ENCODE peak calls at places on chromosomes 6 and 20, in six cellular contexts. R is neuronal stem cell, E is mesenchymal stem cell, G is mesendoderm, S is IMR-90, W is H1. J is an unnamed sample.

GRCh38 chr6:54307412-54308036 is 717 bp upstream of the TINAG start:
- DNase-seq in G (no peak), R (no peak), E (no peak), W (no peak), S (no peak), J (no peak)

GRCh38 chr20:46701057-46701456 is 8.4 kb upstream of the SLC2A10 start:
- DNase-seq in E (no peak), G (no peak), W (no peak), R (no peak), S (no peak), J (no peak)

GRCh38 chr6:30480536-30481156 is 8.7 kb upstream of the HLA-E start:
- DNase-seq in E (no peak), S (no peak), G (no peak), W (no peak), R (no peak), J (no peak)

GRCh38 chr6:15586528-15586927 is 76.3 kb downstream of the DTNBP1 start:
- DNase-seq in W (no peak), E (no peak), R (no peak), S (no peak), G (no peak), J (no peak)

GRCh38 chr6:4728949-4729348 is 47.3 kb upstream of the CDYL start:
- DNase-seq in W (no peak), G (no peak), R (no peak), S (no peak), E (no peak), J (no peak)

GRCh38 chr20:21767739-21768223 is 62.3 kb downstream of the PAX1 start:
- DNase-seq in W (peak), E (no peak), G (peak), R (peak), S (no peak), J (peak)

GRCh38 chr20:56689318-56689717 is 60.2 kb downstream of the TFAP2C start:
- DNase-seq in G (peak), E (no peak), S (no peak), R (no peak), W (no peak), J (no peak)

GRCh38 chr6:153436346-153436745 is 305.3 kb upstream of the RGS17 start:
- DNase-seq in S (no peak), W (no peak), E (no peak), G (peak), R (peak), J (peak)

GRCh38 chr20:9493818-9494217 is 20.6 kb upstream of the LAMP5 start:
- DNase-seq in G (no peak), S (no peak), R (no peak), W (no peak), E (no peak), J (no peak)

GRCh38 chr6:54234539-54234938 is 73.7 kb upstream of the TINAG start:
- DNase-seq in G (no peak), R (no peak), E (no peak), S (no peak), W (no peak), J (no peak)

GRCh38 chr6:122165014-122165413 is 234.4 kb upstream of the HSF2 start:
- DNase-seq in E (no peak), W (no peak), R (no peak), G (no peak), S (no peak), J (no peak)

GRCh38 chr6:3698021-3698420 is 53.5 kb downstream of the PXDC1 start:
- DNase-seq in E (no peak), W (no peak), S (peak), G (no peak), R (no peak), J (no peak)

GRCh38 chr20:14745830-14746229 is 408.4 kb upstream of the FLRT3 start:
- DNase-seq in W (no peak), R (no peak), S (no peak), G (no peak), E (no peak), J (no peak)

GRCh38 chr6:11486959-11487358 is 50.6 kb upstream of the TMEM170B start:
- DNase-seq in R (no peak), E (no peak), G (no peak), S (no peak), W (no peak), J (no peak)

GRCh38 chr6:53492860-53493634 is 51.9 kb downstream of the GCLC start:
- DNase-seq in E (peak), G (peak), S (peak), W (no peak), R (peak), J (peak)

GRCh38 chr20:25309395-25310267 is 61.7 kb downstream of the PYGB start:
- DNase-seq in W (no peak), S (peak), R (no peak), E (peak), G (peak), J (no peak)

GRCh38 chr6:3194535-3195376 is 32.7 kb downstream of the TUBB2B start:
- DNase-seq in W (no peak), E (peak), S (peak), G (peak), R (peak), J (peak)

GRCh38 chr6:91376686-91377085 is 789.8 kb upstream of the MAP3K7 start:
- DNase-seq in G (no peak), S (no peak), R (no peak), E (no peak), W (no peak), J (no peak)

GRCh38 chr20:47150403-47151152 is 205.9 kb downstream of the ZMYND8 start:
- DNase-seq in S (peak), E (peak), R (peak), G (peak), W (peak), J (peak)

GRCh38 chr6:68740828-68741500 is 105.9 kb downstream of the ADGRB3 start:
- DNase-seq in G (no peak), E (no peak), R (no peak), S (no peak), W (no peak), J (no peak)

GRCh38 chr6:4316867-4317400 is 181.6 kb upstream of the ECI2 start:
- DNase-seq in S (peak), W (no peak), R (no peak), G (peak), E (peak), J (no peak)

GRCh38 chr6:11496152-11497060 is 41.1 kb upstream of the TMEM170B start:
- DNase-seq in S (peak), W (peak), R (peak), G (peak), E (peak), J (peak)

GRCh38 chr6:3706547-3707467 is 44.7 kb downstream of the PXDC1 start:
- DNase-seq in E (peak), G (no peak), S (peak), R (no peak), W (no peak), J (no peak)

GRCh38 chr6:66429220-66429619 is 722.2 kb upstream of the EYS start:
- DNase-seq in G (no peak), E (no peak), W (no peak), S (peak), R (no peak), J (no peak)

GRCh38 chr6:16519265-16520242 is 241.7 kb downstream of the ATXN1 start:
- DNase-seq in R (no peak), S (no peak), W (no peak), G (peak), E (no peak), J (no peak)

GRCh38 chr6:77906070-77906469 is 253.2 kb downstream of the MEI4 start:
- DNase-seq in S (no peak), E (no peak), W (no peak), G (no peak), R (no peak), J (no peak)

GRCh38 chr6:24910850-24911712 is 24.7 kb downstream of the RIPOR2 start:
- DNase-seq in W (no peak), R (peak), E (peak), S (peak), G (peak), J (peak)

GRCh38 chr20:61558726-61559125 is 306.7 kb downstream of the CDH4 start:
- DNase-seq in G (peak), E (peak), S (peak), R (no peak), W (no peak), J (no peak)

GRCh38 chr6:24879351-24879750 is 56.4 kb downstream of the RIPOR2 start:
- DNase-seq in S (no peak), G (peak), R (no peak), E (no peak), W (no peak), J (no peak)

GRCh38 chr20:47246061-47246460 is 110.4 kb downstream of the ZMYND8 start:
- DNase-seq in S (no peak), G (no peak), E (no peak), W (no peak), R (no peak), J (no peak)

GRCh38 chr20:39036011-39036410 is 73.9 kb downstream of the DHX35 start:
- DNase-seq in R (no peak), S (peak), G (no peak), W (no peak), E (no peak), J (no peak)

GRCh38 chr6:63307581-63308246 is 12.1 kb downstream of the LGSN start:
- DNase-seq in R (no peak), E (peak), W (no peak), S (peak), G (peak), J (no peak)

GRCh38 chr20:61295726-61296628 is 43.9 kb downstream of the CDH4 start:
- DNase-seq in G (no peak), W (no peak), R (no peak), E (no peak), S (no peak), J (no peak)

GRCh38 chr6:141451508-141452353 is 681.0 kb upstream of the GJE1 start:
- DNase-seq in W (no peak), R (peak), G (peak), E (peak), S (peak), J (no peak)

GRCh38 chr6:106894978-106895702 is 79.4 kb downstream of the CD24 start:
- DNase-seq in W (no peak), R (no peak), E (no peak), G (no peak), S (peak), J (no peak)

DNA sequence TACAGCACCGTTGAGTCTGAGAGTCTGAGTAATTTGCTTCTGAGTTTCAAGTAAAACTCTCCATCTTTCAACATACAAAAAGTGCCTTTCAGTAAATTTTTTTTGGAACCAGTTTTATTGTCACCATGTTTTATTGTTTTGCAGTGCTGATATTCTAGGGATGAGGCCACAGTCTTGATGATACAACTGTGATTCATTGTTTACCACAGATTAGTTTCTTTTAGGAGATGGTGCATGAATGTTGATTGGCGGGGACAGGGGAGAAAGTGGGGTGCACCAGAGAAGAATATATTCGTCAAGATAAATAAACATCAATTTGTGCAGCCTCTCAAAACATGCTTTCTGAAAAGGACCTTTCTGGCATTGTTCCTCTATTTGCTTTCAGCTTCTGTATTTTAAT is 109.0 kb downstream of the MCHR2 start:
- DNase-seq in W (no peak), R (no peak), G (no peak), S (no peak), E (no peak), J (no peak)
- H2BK15ac ChIP-seq in W (no peak), R (no peak), G (no peak), S (no peak), E (no peak), J (no peak)

GRCh38 chr20:57781901-57782300 is 72.1 kb upstream of the PMEPA1 start:
- DNase-seq in S (no peak), R (no peak), W (no peak), G (no peak), E (no peak), J (peak)

GRCh38 chr20:57780906-57781305 is 71.1 kb upstream of the PMEPA1 start:
- DNase-seq in S (no peak), G (no peak), R (no peak), W (no peak), E (no peak), J (no peak)

GRCh38 chr20:57780398-57780797 is 70.6 kb upstream of the PMEPA1 start:
- DNase-seq in G (no peak), W (no peak), R (no peak), E (no peak), S (no peak), J (no peak)

GRCh38 chr20:57777911-57778310 is 68.1 kb upstream of the PMEPA1 start:
- DNase-seq in G (no peak), W (no peak), E (no peak), S (no peak), R (no peak), J (no peak)

GRCh38 chr20:57779401-57780003 is 69.7 kb upstream of the PMEPA1 start:
- DNase-seq in R (no peak), E (no peak), G (peak), W (no peak), S (no peak), J (no peak)
- H2BK15ac ChIP-seq in R (no peak), E (no peak), G (no peak), W (no peak), S (no peak), J (no peak)

GRCh38 chr20:23161968-23162696 is 76.0 kb upstream of the CD93 start:
- DNase-seq in E (peak), R (no peak), S (no peak), W (no peak), G (no peak), J (peak)
- H2BK15ac ChIP-seq in E (no peak), R (peak), S (no peak), W (peak), G (no peak), J (no peak)

DNA sequence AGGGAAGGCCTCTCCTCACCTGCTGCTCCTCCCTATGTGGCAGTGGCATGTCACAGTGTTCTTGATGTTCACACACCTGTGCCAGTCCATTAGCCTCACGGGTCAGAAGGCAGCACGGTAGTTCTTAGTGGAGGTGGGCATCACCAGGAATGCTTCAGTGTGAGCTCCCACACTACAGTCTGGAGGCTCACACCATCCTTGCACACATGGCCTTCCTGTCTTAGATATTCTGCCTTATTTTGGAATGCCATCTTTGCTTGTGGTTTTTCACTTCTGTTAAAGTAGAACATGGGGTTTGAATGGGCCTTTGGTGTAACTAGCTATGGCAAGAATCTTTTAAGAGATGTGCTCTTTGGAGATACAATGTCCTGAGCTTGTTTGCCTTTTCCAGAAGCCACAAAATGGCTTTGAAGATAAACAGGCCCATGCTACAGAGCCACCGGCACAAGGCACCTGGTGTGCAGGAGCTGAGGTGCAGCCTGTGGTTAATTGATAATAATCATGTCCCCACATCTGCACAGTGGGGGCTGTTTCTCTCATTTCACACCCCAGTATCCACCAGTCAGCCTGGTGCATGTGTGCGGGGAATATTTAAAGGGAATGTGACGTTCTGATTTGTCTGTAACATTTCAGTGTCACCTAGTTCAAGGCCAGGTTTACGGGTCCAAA is 3.2 kb upstream of the SLC17A9 start:
- DNase-seq in W (no peak), G (no peak), E (no peak), R (no peak), S (no peak), J (no peak)
- H2BK15ac ChIP-seq in W (no peak), G (no peak), E (no peak), R (no peak), S (no peak), J (no peak)

DNA sequence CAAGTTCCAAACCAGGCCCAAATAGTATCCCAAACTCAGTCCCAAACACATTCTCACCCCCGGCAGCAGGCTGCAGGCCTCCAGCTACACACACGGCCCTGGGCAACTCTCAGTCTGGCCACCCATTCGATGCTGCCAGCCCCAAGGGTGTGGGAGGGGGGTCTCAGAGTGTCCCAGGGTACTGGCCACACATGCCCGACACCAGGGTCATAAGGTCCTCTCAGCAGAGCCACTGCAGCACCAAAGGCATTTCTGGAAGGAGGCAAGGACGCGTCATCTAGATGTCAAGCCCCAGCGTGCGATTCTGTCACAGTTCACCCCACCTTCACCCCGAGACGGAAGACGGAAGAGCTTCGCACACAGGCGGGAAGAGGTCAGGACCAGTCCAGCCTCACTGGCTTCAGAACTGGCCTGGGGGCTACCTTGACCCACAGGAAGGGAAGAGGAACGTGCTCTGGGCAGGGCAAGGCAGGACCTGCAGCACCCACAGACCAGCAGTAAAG is 9.5 kb downstream of the MYL9 start:
- DNase-seq in G (no peak), S (peak), W (no peak), E (no peak), R (no peak), J (no peak)
- H2BK15ac ChIP-seq in G (no peak), S (no peak), W (no peak), E (no peak), R (no peak), J (no peak)

GRCh38 chr20:54138427-54138826 is 35.4 kb downstream of the CYP24A1 start:
- DNase-seq in E (no peak), S (no peak), G (no peak), W (no peak), R (no peak), J (no peak)
- H2BK15ac ChIP-seq in E (no peak), S (no peak), G (no peak), W (no peak), R (no peak), J (no peak)

DNA sequence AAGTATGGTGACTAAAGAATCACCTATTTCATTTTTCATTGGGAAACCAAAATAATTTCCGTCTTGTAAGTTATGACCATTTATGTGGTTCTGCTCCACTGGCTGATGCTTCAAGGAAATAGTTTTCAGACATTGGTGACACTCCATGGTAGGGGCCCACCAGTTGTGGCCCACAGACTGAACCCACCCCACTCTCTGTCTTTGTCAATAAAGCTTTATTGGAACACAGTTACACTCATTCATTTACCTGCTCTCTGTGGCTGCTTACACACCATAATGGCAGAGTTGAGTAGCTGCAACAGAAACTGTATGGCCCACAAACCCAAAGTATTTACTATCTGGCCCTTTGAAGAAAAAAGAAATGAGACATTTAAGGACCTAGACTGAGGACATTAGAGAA is 78.5 kb downstream of the TBC1D7 start:
- DNase-seq in W (no peak), E (no peak), R (no peak), G (no peak), S (no peak), J (no peak)
- H2BK15ac ChIP-seq in W (no peak), E (no peak), R (no peak), G (no peak), S (no peak), J (no peak)

GRCh38 chr6:22334778-22335177 is 37.9 kb upstream of the PRL start:
- DNase-seq in E (no peak), W (no peak), S (no peak), G (no peak), R (no peak), J (no peak)
- H2BK15ac ChIP-seq in E (no peak), W (no peak), S (peak), G (no peak), R (no peak), J (no peak)

GRCh38 chr20:19936801-19937583 is 80.2 kb upstream of the NAA20 start:
- DNase-seq in W (no peak), G (no peak), R (no peak), S (no peak), E (no peak), J (no peak)
- H2BK15ac ChIP-seq in W (no peak), G (no peak), R (no peak), S (no peak), E (no peak), J (no peak)

GRCh38 chr20:62951896-62952372 is 575 bp upstream of the SLC17A9 start:
- DNase-seq in G (no peak), E (no peak), W (no peak), S (no peak), R (no peak), J (no peak)
- H2BK15ac ChIP-seq in G (no peak), E (no peak), W (no peak), S (no peak), R (no peak), J (no peak)

J was measured in H9.